ENCODE peak calls at places on chromosome 10, in ten cellular contexts. H, D, L, V, A, F, N, K, U and C are unnamed samples.

GRCh38 chr10:15236340-15236739 is 67.8 kb upstream of the NMT2 start:
- DNase-seq in H (peak; percentile 4), D (no peak), L (no peak), V (no peak), A (no peak), F (no peak), N (no peak), K (no peak), U (no peak), C (no peak)

GRCh38 chr10:29648983-29649268 is 14.2 kb upstream of the SVIL start:
- DNase-seq in H (no peak), D (no peak), L (no peak), V (no peak), A (no peak), F (peak; percentile 61), N (no peak), K (peak; percentile 63), U (no peak), C (no peak)

GRCh38 chr10:131048595-131048994 is 262.9 kb downstream of the TCERG1L start:
- DNase-seq in H (no peak), D (peak; percentile 41), L (no peak), V (no peak), A (no peak), F (no peak), N (no peak), K (no peak), U (no peak), C (no peak)

GRCh38 chr10:84537447-84537931 is 209.1 kb downstream of the CCSER2 start:
- DNase-seq in H (no peak), D (peak; percentile 85), L (peak; percentile 90), V (peak; percentile 76), A (peak; percentile 50), F (peak; percentile 31), N (peak; percentile 65), K (peak; percentile 66), U (peak; percentile 25), C (peak; percentile 70)

GRCh38 chr10:131258256-131258655 is 53.3 kb downstream of the TCERG1L start:
- DNase-seq in H (no peak), D (no peak), L (no peak), V (no peak), A (no peak), F (no peak), N (no peak), K (no peak), U (no peak), C (no peak)

GRCh38 chr10:128042131-128042610 is 84.1 kb downstream of the MKI67 start:
- DNase-seq in H (no peak), D (no peak), L (no peak), V (no peak), A (no peak), F (no peak), N (no peak), K (no peak), U (no peak), C (no peak)

GRCh38 chr10:130244928-130245495 is 108.8 kb downstream of the GLRX3 start:
- DNase-seq in H (no peak), D (no peak), L (no peak), V (no peak), A (no peak), F (no peak), N (no peak), K (no peak), U (no peak), C (no peak)

GRCh38 chr10:63157845-63158624 is 24.9 kb downstream of the NRBF2 start:
- DNase-seq in H (peak; percentile 76), D (peak; percentile 38), L (peak; percentile 85), V (peak; percentile 88), A (no peak), F (peak; percentile 21), N (peak; percentile 85), K (peak; percentile 95), U (peak; percentile 80), C (peak; percentile 82)

GRCh38 chr10:90470971-90471370 is 386.9 kb downstream of the HTR7 start:
- DNase-seq in H (no peak), D (no peak), L (no peak), V (peak; percentile 74), A (no peak), F (no peak), N (no peak), K (peak; percentile 65), U (no peak), C (no peak)

GRCh38 chr10:89426230-89426868 is 12.0 kb downstream of the IFIT5 start:
- DNase-seq in H (no peak), D (peak; percentile 37), L (peak; percentile 67), V (peak; percentile 71), A (peak; percentile 57), F (no peak), N (peak; percentile 60), K (peak; percentile 85), U (no peak), C (peak; percentile 66)

GRCh38 chr10:118754132-118754555 is 626 bp downstream of the CACUL1 start:
- DNase-seq in H (no peak), D (peak; percentile 80), L (peak; percentile 62), V (peak; percentile 42), A (no peak), F (peak; percentile 32), N (peak; percentile 39), K (peak; percentile 31), U (no peak), C (peak; percentile 29)

GRCh38 chr10:118751272-118751671 is 3.5 kb downstream of the CACUL1 start:
- DNase-seq in H (no peak), D (no peak), L (no peak), V (no peak), A (no peak), F (no peak), N (no peak), K (no peak), U (no peak), C (no peak)

GRCh38 chr10:118754556-118755423 is at the start of gene CACUL1:
- DNase-seq in H (peak; percentile 100), D (peak; percentile 99), L (peak; percentile 100), V (peak; percentile 96), A (peak; percentile 99), F (peak; percentile 100), N (peak; percentile 99), K (peak; percentile 100), U (peak; percentile 98), C (peak; percentile 99)

GRCh38 chr10:118753331-118753730 is 1.4 kb downstream of the CACUL1 start:
- DNase-seq in H (no peak), D (no peak), L (no peak), V (no peak), A (no peak), F (no peak), N (no peak), K (peak; percentile 44), U (no peak), C (no peak)

DNA sequence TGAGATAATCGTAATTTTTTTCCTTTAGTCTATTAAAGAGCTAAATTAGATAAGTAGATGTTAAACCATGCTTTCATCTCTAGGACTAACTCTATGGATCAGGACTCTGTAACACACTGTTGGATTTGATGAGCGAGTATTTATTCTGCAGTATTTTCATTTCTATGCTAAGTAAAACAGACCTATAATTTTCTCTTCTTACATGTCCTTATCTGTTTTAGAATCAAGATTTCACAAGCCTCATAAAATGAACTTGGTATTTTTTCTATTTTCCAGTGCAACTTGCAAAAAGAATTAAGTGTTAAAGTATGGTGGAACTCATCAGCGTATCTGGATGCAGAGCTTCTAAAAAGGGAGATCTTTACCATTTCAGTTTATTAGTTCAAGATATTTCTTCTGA is 2.4 kb downstream of the CACUL1 start:
- DNase-seq in H (no peak), D (no peak), L (no peak), V (no peak), A (no peak), F (no peak), N (no peak), K (no peak), U (no peak), C (no peak)
- H3K4me3 ChIP-seq in H (peak overlapping the region; percentile 97), D (no peak overlapping the region), L (peak overlapping the region; percentile 80), V (peak overlapping the region; percentile 97), A (no peak overlapping the region), F (peak overlapping the region; percentile 98), N (no peak overlapping the region), K (no peak overlapping the region), U (peak overlapping the region; percentile 95), C (no peak overlapping the region)

DNA sequence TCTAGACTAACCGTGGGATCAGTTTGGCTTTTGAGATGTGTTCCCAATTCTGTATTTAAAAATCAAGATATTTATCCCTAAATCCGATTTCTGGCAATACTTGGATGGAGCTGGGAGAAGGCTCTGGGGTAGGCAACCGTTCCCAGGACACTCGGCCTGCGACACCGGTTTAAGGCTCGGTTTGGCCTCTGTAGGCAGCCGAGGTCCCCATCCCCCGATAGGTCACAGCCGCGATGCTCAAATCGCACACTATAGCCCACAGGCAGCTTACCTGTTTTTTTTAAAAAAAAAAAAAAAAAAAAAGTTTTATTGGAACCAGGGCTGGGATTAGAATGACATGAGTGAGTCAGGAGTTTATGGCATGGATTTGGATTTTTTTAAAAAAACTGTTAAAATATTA is 729 bp upstream of the TAF3 start:
- DNase-seq in H (no peak), D (peak; percentile 48), L (no peak), V (no peak), A (no peak), F (no peak), N (no peak), K (no peak), U (no peak), C (no peak)
- H3K4me3 ChIP-seq in H (peak overlapping the region; percentile 92), D (peak overlapping the region; percentile 92), L (peak overlapping the region; percentile 57), V (peak overlapping the region; percentile 99), A (peak overlapping the region; percentile 53), F (peak overlapping the region; percentile 75), N (peak overlapping the region; percentile 99), K (peak overlapping the region; percentile 57), U (peak overlapping the region; percentile 92), C (no peak overlapping the region)

DNA sequence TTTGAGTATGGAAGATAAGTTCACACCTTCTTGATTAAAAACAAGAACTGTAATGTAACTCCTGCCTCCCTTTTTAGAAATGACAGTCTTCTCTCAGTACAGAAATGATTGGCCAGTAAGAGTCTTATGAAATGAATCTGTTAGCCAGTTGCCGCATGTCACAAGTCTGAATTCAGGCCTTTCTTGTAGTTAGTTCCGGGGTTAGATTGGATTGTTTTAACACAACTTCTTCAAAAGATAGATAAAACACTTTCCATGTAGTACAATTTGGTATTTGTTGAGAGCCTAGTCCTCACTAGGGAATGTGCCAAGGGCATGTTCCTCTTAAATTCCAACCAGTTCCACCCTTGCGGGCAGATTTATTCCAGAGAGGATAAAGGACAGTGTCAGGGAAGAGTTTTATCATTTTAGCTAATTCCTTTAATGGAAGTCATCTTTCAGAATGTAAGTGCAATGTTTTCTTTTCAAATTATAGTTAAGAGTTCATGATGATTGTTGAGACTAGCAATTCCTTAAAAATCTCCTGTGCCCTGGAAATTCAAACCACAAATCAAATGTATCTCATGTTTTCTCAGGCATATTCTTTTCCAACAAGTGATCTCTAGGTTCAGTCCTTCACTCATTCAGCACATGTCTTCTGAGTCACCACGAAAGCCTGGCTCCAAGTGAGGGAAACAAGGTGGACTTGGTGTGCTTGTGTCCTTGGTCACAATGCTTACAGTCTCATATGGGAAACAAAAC is 4.1 kb downstream of the FHIP2A start:
- DNase-seq in H (peak; percentile 64), D (no peak), L (no peak), V (no peak), A (no peak), F (peak; percentile 66), N (no peak), K (peak; percentile 65), U (peak; percentile 59), C (peak; percentile 44)
- H3K4me3 ChIP-seq in H (no peak overlapping the region), D (no peak overlapping the region), L (no peak overlapping the region), V (no peak overlapping the region), A (no peak overlapping the region), F (no peak overlapping the region), N (no peak overlapping the region), K (no peak overlapping the region), U (no peak overlapping the region), C (no peak overlapping the region)

DNA sequence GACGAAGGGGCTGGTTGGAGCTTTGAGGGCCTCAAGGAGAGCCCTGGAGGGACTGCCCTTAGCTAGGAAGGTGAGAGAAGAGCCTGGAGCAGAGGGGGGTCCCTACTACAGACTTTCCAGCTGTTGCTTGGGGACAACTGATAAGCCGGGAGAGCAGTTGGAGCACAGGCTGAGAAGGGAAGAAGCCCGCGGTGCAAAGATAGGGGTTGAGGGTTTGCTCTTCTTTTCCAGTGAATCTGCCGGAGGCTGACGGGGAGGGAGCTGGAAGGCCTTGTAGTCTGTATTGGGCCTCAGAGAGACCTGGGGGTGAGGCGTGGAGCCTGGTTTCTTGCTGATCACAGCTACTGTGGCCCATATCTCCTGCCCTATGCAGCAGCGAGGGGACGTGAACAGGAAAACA is 23.7 kb downstream of the CYP26A1 start:
- DNase-seq in H (no peak), D (no peak), L (no peak), V (no peak), A (no peak), F (no peak), N (no peak), K (no peak), U (no peak), C (no peak)
- H3K4me3 ChIP-seq in H (no peak overlapping the region), D (no peak overlapping the region), L (no peak overlapping the region), V (no peak overlapping the region), A (no peak overlapping the region), F (no peak overlapping the region), N (no peak overlapping the region), K (no peak overlapping the region), U (no peak overlapping the region), C (no peak overlapping the region)